ENCODE peak calls at places on chromosomes 6 and 20, in nine cellular contexts. E, Y, O, A, T, U, G, X and H are unnamed samples.
A peak's percentile ranks its signal among the peaks of the same experiment; 100 is the strongest.

GRCh38 chr6:97322811-97323210 is 39.8 kb upstream of the MMS22L start:
- DNase-seq in X (no peak), A (no peak), U (no peak), Y (no peak), E (no peak), T (no peak), O (no peak), G (no peak), H (no peak)

GRCh38 chr6:21005816-21006553 is 471.7 kb downstream of the CDKAL1 start:
- DNase-seq in Y (no peak), T (peak; percentile 60), U (no peak), O (no peak), X (no peak), E (peak; percentile 86), G (no peak), A (no peak), H (peak; percentile 86)

GRCh38 chr6:15387118-15387517 is 141.2 kb downstream of the JARID2 start:
- DNase-seq in E (no peak), G (no peak), X (no peak), U (no peak), Y (no peak), O (no peak), A (no peak), T (no peak), H (no peak)

GRCh38 chr20:21028436-21028835 is 77.7 kb downstream of the LINC00237 start:
- DNase-seq in T (no peak), E (no peak), Y (no peak), G (no peak), O (no peak), X (no peak), U (no peak), A (no peak), H (no peak)

GRCh38 chr6:43972179-43972914 is 154.9 kb downstream of the MRPL14 start:
- DNase-seq in G (no peak), X (no peak), Y (no peak), O (no peak), T (no peak), E (no peak), A (no peak), U (no peak), H (no peak)

GRCh38 chr20:7704021-7704420 is 236.2 kb downstream of the HAO1 start:
- DNase-seq in E (no peak), O (no peak), Y (no peak), T (no peak), G (no peak), X (no peak), A (no peak), U (no peak), H (no peak)

GRCh38 chr20:47392721-47393073 is 36.2 kb upstream of the ZMYND8 start:
- DNase-seq in T (no peak), U (no peak), A (no peak), G (no peak), Y (no peak), X (no peak), O (no peak), E (no peak), H (no peak)

GRCh38 chr6:15132854-15133670 is 112.8 kb upstream of the JARID2 start:
- DNase-seq in A (no peak), T (peak; percentile 73), G (peak; percentile 55), Y (no peak), U (no peak), O (no peak), X (no peak), E (peak; percentile 75), H (peak; percentile 85)

GRCh38 chr6:128570439-128571063 is 50.2 kb upstream of the PTPRK start:
- DNase-seq in E (no peak), Y (no peak), U (peak; percentile 11), A (no peak), O (no peak), G (no peak), T (no peak), X (no peak), H (peak; percentile 23)

GRCh38 chr20:63957690-63958441 is 1.6 kb upstream of the UCKL1 start:
- DNase-seq in U (peak; percentile 66), X (peak; percentile 66), A (peak; percentile 53), E (no peak), T (peak; percentile 86), Y (no peak), G (no peak), O (peak; percentile 49), H (no peak)

GRCh38 chr6:134288538-134289203 is 29.2 kb downstream of the SGK1 start:
- DNase-seq in A (peak; percentile 40), E (peak; percentile 27), Y (no peak), O (no peak), T (peak; percentile 15), G (no peak), X (no peak), U (no peak), H (peak; percentile 25)

GRCh38 chr6:38262041-38262440 is 377.7 kb downstream of the BTBD9 start:
- DNase-seq in A (no peak), U (no peak), G (no peak), X (no peak), T (peak; percentile 67), O (no peak), Y (no peak), E (peak; percentile 85), H (peak; percentile 59)
- H3K4me3 ChIP-seq in A (no peak overlapping the region), U (no peak overlapping the region), G (no peak overlapping the region), X (no peak overlapping the region), T (no peak overlapping the region), O (no peak overlapping the region), Y (no peak overlapping the region), E (no peak overlapping the region), H (no peak overlapping the region)

GRCh38 chr6:33198853-33199436 is 1.5 kb downstream of the RXRB start:
- DNase-seq in A (peak; percentile 18), G (no peak), T (no peak), U (no peak), X (no peak), Y (no peak), O (no peak), E (no peak), H (no peak)
- H3K36me3 ChIP-seq in A (peaks cover 46% of the 10 kb centered on the region), G (peaks cover 41% of the 10 kb centered on the region), T (no peaks in the 10 kb centered on the region), U (no peaks in the 10 kb centered on the region), X (peaks cover 61% of the 10 kb centered on the region), Y (no peaks in the 10 kb centered on the region), O (peaks cover 64% of the 10 kb centered on the region), E (peaks cover 21% of the 10 kb centered on the region), H (peaks cover 10% of the 10 kb centered on the region)

GRCh38 chr6:144346719-144347446 is 61.7 kb downstream of the UTRN start:
- DNase-seq in U (no peak), E (no peak), O (no peak), X (peak; percentile 40), G (no peak), A (peak; percentile 56), Y (no peak), T (no peak), H (peak; percentile 50)

GRCh38 chr6:144341831-144342527 is 56.8 kb downstream of the UTRN start:
- DNase-seq in T (no peak), G (no peak), E (no peak), X (no peak), O (no peak), U (no peak), Y (no peak), A (no peak), H (no peak)

GRCh38 chr6:144345451-144345850 is 60.3 kb downstream of the UTRN start:
- DNase-seq in E (no peak), A (no peak), U (no peak), G (no peak), T (no peak), Y (no peak), X (no peak), O (no peak), H (no peak)

GRCh38 chr6:144343736-144344428 is 58.7 kb downstream of the UTRN start:
- DNase-seq in O (peak; percentile 72), X (no peak), U (peak; percentile 46), Y (no peak), G (no peak), E (no peak), T (no peak), A (peak; percentile 78), H (no peak)

DNA sequence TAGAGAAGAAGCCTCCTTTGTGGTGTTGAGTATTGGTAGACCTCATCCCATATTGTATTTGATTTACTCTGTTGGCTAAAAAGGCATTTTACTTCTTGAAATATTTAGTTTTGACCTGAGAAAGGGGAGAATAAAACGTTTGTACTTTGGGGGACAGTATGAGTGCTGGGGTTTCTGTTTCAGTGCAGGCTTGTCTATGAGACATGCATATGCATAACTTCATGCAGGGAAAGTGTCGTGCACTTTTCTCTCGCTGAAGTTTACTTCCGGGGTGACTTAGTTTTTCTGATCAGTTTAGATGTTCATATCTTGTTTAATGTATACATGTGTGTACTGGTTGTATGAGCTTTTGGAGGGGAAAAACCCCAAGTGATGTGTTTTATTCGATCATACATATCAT is 59.5 kb downstream of the UTRN start:
- DNase-seq in A (peak; percentile 76), T (no peak), Y (no peak), O (peak; percentile 30), X (no peak), G (no peak), E (no peak), U (no peak), H (no peak)
- H3K4me3 ChIP-seq in A (peak overlapping the region; percentile 95), T (no peak overlapping the region), Y (no peak overlapping the region), O (peak overlapping the region; percentile 63), X (peak overlapping the region; percentile 30), G (no peak overlapping the region), E (no peak overlapping the region), U (peak overlapping the region; percentile 65), H (no peak overlapping the region)

DNA sequence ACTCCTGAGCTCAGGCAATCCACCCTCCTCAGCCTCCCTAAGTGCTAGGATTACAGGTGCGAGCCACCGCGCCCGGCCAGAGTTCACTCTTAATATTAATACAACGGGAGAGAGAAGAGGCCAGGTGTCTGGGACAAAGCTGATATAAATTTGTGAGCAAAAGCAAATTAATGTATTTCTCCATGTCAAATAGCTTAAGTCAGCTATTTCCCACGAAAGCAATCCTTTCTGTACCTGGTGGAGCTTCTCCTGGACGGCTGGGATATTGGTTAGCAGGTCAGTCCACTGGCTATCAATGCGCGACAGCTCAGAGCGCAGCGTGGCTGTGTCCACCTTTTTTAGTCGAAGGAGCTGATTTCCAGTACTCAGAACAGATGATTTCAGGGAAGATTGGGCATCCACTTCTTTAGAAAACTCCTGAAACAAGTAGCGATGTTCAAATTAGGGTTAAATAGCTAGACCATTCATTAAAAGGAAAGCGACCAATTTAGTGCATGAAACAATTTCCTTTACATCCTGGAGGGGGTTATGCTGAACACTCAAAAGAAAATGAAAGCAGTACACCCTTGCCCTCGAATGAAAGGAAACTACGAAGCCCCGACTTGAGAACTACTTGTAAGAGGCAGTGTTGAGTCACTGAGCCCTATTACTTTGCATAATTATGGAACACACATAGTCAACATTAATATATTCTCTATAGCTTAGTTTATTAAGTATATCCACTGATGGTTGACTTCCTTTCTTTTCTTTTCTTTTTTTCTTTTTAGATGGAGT is 403.4 kb downstream of the SYNE1 start:
- DNase-seq in A (peak; percentile 47), Y (no peak), E (no peak), O (no peak), U (no peak), G (no peak), X (no peak), T (no peak), H (no peak)
- H3K36me3 ChIP-seq in A (peaks cover 40% of the 10 kb centered on the region), Y (no peaks in the 10 kb centered on the region), E (no peaks in the 10 kb centered on the region), O (peaks cover 88% of the 10 kb centered on the region), U (no peaks in the 10 kb centered on the region), G (peaks cover 48% of the 10 kb centered on the region), X (peaks cover 97% of the 10 kb centered on the region), T (no peaks in the 10 kb centered on the region), H (no peaks in the 10 kb centered on the region)

DNA sequence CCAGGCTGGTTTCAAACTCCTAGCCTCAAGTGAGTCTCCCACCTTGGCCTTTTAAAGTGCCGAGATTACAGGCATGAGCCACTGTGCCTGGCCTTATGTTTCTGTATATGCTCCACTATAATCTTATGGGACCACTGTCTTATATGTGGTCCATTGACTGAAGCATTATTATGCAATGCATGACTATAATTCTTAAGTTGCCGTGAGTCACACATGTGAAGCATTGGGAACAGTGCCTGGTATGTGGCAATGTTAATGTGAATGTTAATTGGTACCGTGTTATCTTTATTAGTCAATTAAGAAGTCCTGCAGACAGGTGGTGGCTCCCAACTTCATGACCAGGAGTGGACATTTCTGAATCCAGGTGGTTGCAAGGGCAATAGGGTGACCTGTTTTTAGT is 14.7 kb upstream of the ASXL1 start:
- DNase-seq in O (no peak), A (no peak), G (no peak), Y (no peak), X (no peak), U (no peak), T (no peak), E (no peak), H (no peak)
- H3K4me3 ChIP-seq in O (no peak overlapping the region), A (no peak overlapping the region), G (no peak overlapping the region), Y (no peak overlapping the region), X (no peak overlapping the region), U (no peak overlapping the region), T (no peak overlapping the region), E (no peak overlapping the region), H (no peak overlapping the region)